ENCODE peak calls at places on chromosomes 11 and 22, in four cellular contexts. C is fibroblast of lung, J is keratinocyte, L is K562. O is an unnamed sample.

GRCh38 chr11:86671386-86672006 is 920 bp downstream of the ME3 start:
- DNase-seq in C (peak), L (no peak), J (no peak), O (no peak)

GRCh38 chr11:10607462-10607861 is 39.0 kb upstream of the LYVE1 start:
- DNase-seq in J (no peak), C (no peak), L (no peak), O (no peak)

GRCh38 chr11:103433380-103433779 is 324.2 kb downstream of the DYNC2H1 start:
- DNase-seq in L (no peak), J (no peak), C (peak), O (no peak)

GRCh38 chr11:12284321-12285050 is 92.9 kb upstream of the PARVA start:
- DNase-seq in C (peak), J (no peak), L (no peak), O (no peak)

GRCh38 chr22:20027966-20028854 is 7.3 kb downstream of the TANGO2 start:
- DNase-seq in C (peak), L (no peak), J (no peak), O (peak)

GRCh38 chr11:59559886-59560285 is 48.5 kb downstream of the OR4D9 start:
- DNase-seq in C (no peak), J (no peak), L (no peak), O (no peak)

GRCh38 chr11:15558513-15559181 is 443.9 kb downstream of the INSC start:
- DNase-seq in C (no peak), L (no peak), J (no peak), O (no peak)

GRCh38 chr11:128789497-128790080 is 77.5 kb downstream of the KCNJ1 start:
- DNase-seq in C (no peak), J (no peak), L (no peak), O (no peak)

GRCh38 chr11:44971185-44971584 is 20.5 kb upstream of the TP53I11 start:
- DNase-seq in L (peak), J (no peak), C (no peak), O (no peak)

GRCh38 chr11:132072044-132072879 is 701.8 kb downstream of the NTM start:
- DNase-seq in C (peak), L (no peak), J (peak), O (no peak)

GRCh38 chr22:48397531-48398180 is 1430.0 kb downstream of the BRD1 start:
- DNase-seq in L (no peak), J (no peak), C (no peak), O (no peak)

GRCh38 chr11:69638941-69639681 is 1.8 kb upstream of the CCND1 start:
- DNase-seq in L (peak), J (peak), C (peak), O (no peak)

GRCh38 chr11:85132839-85133238 is 494.3 kb downstream of the DLG2 start:
- DNase-seq in J (no peak), L (no peak), C (no peak), O (no peak)

GRCh38 chr11:24738972-24739371 is 242.1 kb downstream of the LUZP2 start:
- DNase-seq in J (no peak), C (no peak), L (no peak), O (peak)

GRCh38 chr11:124740277-124740882 is 638 bp downstream of the NRGN start:
- DNase-seq in J (no peak), C (no peak), L (no peak), O (no peak)

GRCh38 chr22:50220603-50221409 is 20.0 kb downstream of the SELENOO start:
- DNase-seq in L (no peak), J (no peak), C (no peak), O (no peak)

GRCh38 chr22:30279389-30279788 is 9.9 kb downstream of the CASTOR1 start:
- DNase-seq in C (no peak), L (no peak), J (no peak), O (no peak)

GRCh38 chr11:9527481-9528140 is 45.9 kb upstream of the WEE1 start:
- DNase-seq in C (peak), L (no peak), J (no peak), O (no peak)

GRCh38 chr11:57597461-57597892 is at the start of gene SERPING1:
- DNase-seq in C (peak), J (no peak), L (no peak), O (no peak)

GRCh38 chr11:20672575-20672974 is 3.2 kb downstream of the NELL1 start:
- DNase-seq in L (peak), J (no peak), C (no peak), O (no peak)

GRCh38 chr11:61912530-61912898 is 4.9 kb downstream of the RAB3IL1 start:
- DNase-seq in L (no peak), J (no peak), C (no peak), O (no peak)

GRCh38 chr11:33701302-33701701 is 676 bp upstream of the C11orf91 start:
- DNase-seq in C (peak), L (no peak), J (no peak), O (no peak)

GRCh38 chr22:31789803-31790202 is 36.0 kb downstream of the DEPDC5 start:
- DNase-seq in L (peak), J (no peak), C (no peak), O (no peak)

GRCh38 chr22:33919591-33920501 is at the start of gene LARGE1:
- DNase-seq in C (peak), L (peak), J (no peak), O (no peak)

GRCh38 chr22:27632451-27633295 is 168.9 kb downstream of the MN1 start:
- DNase-seq in L (peak), C (no peak), J (no peak), O (no peak)

GRCh38 chr11:134026655-134027343 is 42.1 kb upstream of the JAM3 start:
- DNase-seq in J (peak), C (no peak), L (no peak), O (no peak)

GRCh38 chr11:15839061-15839460 is 517.3 kb downstream of the SOX6 start:
- DNase-seq in C (no peak), J (no peak), L (no peak), O (no peak)

GRCh38 chr11:9653871-9654270 is 10.0 kb upstream of the SWAP70 start:
- DNase-seq in C (no peak), J (no peak), L (no peak), O (no peak)

GRCh38 chr22:29702931-29703594 is 16.7 kb upstream of the CABP7 start:
- DNase-seq in C (no peak), J (no peak), L (no peak), O (no peak)

GRCh38 chr11:118076754-118077281 is at the start of gene TMPRSS4:
- DNase-seq in L (no peak), J (peak), C (no peak), O (no peak)

GRCh38 chr11:63560506-63561179 is 2.5 kb downstream of the PLAAT2 start:
- DNase-seq in C (no peak), J (no peak), L (no peak), O (peak)

GRCh38 chr11:134261626-134262488 is 8.5 kb downstream of the ACAD8 start:
- DNase-seq in J (no peak), C (no peak), L (peak), O (peak)

GRCh38 chr11:72378704-72379383 is 55.5 kb downstream of the CLPB start:
- DNase-seq in L (no peak), C (peak), J (no peak), O (no peak)

GRCh38 chr11:83037877-83038276 is 33.8 kb downstream of the RAB30 start:
- DNase-seq in J (no peak), L (no peak), C (no peak), O (no peak)

GRCh38 chr11:62539238-62539925 is 7.2 kb downstream of the AHNAK start:
- DNase-seq in L (peak), J (no peak), C (peak), O (no peak)

GRCh38 chr11:8223513-8223899 is 40.2 kb downstream of the LMO1 start:
- DNase-seq in L (no peak), C (no peak), J (no peak), O (no peak)

GRCh38 chr11:45209904-45210699 is 63.7 kb downstream of the PRDM11 start:
- DNase-seq in C (peak), L (no peak), J (no peak), O (peak)

GRCh38 chr11:65851083-65851579 is 6.8 kb downstream of the CFL1 start:
- DNase-seq in C (no peak), L (peak), J (no peak), O (peak)

GRCh38 chr11:15170170-15170569 is 55.4 kb downstream of the INSC start:
- DNase-seq in J (no peak), L (no peak), C (no peak), O (no peak)

GRCh38 chr11:36306888-36307287 is 10.8 kb downstream of the PRR5L start:
- DNase-seq in C (peak), J (no peak), L (no peak), O (peak)

DNA sequence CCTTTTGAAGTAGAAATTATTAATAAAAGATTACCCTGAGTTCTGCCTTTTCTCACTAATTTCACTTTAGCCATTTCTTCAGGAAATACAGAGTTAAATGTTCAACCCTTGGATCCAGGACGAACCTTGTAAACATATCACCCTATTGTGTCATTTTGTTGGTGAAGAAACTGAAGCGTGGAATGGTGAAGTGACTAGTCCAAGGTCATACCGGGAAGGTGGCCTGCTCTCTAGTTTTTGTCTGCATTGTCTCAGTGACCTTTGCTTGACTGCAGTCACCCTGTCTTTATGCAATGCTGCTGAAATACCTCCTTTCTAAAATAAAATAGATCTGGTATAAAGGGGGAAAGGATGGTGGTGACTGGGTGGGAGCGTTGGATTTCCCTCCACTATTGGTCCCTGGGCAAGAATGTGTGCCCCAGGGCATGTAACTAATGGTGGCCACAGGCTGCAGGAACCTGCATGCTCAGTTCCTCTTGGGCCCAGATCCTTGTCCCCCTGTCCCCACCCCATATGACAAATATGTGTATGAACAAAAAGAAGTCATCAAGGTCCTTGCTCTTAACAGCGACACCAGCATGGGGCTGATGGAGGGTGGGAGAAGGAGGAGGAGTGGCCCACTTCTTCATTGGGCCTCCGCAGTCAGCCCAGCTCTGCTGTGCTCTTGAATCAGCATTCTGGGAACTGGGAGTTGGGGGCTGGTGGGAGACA is 977 bp upstream of the SORL1-AS1 start:
- DNase-seq in J (no peak), C (no peak), L (no peak), O (no peak)
- H3K9ac ChIP-seq in J (no peak), C (no peak), L (no peak), O (peak)

DNA sequence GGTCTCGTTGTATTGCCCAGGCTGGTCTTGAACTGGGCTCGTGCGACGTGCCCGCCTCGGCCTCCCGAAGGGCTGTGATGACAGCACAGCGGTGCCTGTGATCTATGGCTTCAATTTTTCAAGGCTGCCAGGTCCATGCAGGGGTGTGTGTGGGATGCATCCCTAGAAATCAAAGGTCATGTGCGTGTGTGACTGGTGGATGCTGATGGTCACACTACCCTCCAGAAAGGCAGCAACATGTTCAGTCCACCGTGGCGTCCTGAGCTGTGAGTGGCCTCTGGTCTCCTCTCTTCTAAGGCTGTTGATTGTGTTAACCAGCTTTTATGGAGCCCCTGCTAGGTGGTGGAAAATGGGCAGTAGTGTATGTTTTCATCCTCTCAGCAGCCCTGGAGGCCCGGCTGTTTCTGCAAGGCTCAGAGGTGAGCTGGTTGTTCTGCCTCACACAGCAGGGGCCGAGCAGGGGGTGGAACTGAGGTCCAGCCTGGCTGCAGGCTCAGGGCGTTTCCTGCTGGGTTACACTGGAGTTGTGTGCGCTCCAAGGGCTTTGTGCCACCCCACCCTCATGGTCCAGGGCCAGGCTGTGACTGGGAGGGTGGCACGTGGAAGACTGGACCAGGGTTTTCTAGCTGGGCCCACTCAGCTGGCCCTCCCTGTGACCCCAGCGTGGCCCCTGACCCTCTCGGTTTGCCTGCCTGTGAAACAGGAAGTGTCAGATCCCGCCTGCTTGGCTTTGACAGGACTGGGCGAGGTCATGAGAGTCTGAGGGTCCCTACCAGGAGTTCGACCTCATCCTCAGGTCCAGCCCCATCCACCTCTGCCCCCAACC is 7.7 kb downstream of the BIK start:
- DNase-seq in L (no peak), J (no peak), C (no peak), O (no peak)
- H3K9ac ChIP-seq in L (peak), J (no peak), C (no peak), O (no peak)

GRCh38 chr11:60840711-60841430 is 1.0 kb upstream of the CCDC86 start:
- DNase-seq in J (no peak), L (no peak), C (peak), O (no peak)
- H3K9ac ChIP-seq in J (peak), L (peak), C (no peak), O (peak)

DNA sequence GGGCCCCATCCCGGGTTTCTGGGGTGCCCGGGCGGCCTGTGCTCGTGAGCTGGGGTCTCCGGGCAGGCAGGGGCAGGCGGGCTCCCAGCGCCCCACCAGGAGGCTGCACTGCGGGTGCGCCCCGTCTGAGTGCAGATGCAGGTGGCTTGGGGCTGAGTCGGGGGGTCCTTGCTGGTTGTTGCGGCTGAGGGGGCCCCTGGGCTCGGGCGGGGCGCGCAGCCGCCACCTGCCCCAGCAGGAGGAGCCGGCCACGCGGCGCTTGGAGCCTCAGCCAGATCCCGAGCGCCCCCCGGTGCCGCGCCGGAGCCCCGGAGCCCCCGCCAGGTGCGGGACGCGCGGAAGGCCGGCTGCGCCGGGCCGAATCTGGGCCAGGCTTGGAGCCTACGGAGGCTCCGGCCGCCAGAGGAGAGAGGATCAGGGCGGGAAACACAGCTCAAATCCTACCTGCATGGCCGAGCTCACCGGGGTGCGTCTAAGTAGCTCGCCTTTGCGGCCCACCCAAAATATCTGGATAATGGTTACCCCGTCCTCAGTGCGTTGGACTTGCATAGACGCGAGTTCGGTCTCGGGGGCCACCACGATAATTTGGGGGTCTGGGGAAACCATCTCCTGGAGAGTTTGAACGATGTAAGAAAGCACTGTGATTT is 625 bp upstream of the IGF2 start:
- DNase-seq in J (no peak), L (no peak), C (no peak), O (no peak)
- H3K9ac ChIP-seq in J (no peak), L (no peak), C (no peak), O (no peak)

DNA sequence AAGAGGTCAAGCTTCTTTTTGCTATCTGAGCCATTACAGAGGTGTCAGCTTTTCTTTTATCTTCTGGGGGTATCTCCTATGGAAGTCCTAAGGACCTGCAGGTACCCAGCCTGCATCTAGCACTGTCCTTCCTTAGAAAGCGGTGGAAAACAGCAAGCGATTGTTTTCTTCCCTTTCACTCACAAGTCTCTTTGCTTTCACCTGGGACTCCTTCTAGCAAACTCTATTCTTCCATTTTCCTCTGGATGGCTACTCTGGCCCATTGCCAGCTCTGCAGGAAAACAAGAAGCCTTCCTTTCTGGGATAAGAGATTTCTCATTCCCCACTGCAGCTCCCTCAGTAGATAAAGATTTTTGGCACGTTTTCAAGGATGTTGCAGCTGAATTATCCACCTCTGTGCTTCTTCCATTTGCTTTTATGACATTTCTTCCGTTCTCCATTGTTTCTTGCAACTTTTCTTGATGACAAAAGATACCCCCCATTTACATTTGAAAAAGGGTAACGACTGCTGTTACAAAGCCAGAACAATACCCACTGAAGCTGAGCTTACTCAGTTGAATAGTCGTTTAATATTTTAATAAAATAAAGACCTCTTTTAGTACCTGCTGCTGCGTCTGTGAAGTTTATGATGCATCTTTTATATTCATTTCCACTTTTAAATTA is 40.2 kb upstream of the BDNF start:
- DNase-seq in J (no peak), C (no peak), L (no peak), O (no peak)
- H3K9ac ChIP-seq in J (no peak), C (no peak), L (no peak), O (no peak)

GRCh38 chr11:2459796-2460531 is 15.2 kb downstream of the KCNQ1 start:
- DNase-seq in J (no peak), C (no peak), L (no peak), O (no peak)
- H3K9ac ChIP-seq in J (no peak), C (no peak), L (no peak), O (no peak)

DNA sequence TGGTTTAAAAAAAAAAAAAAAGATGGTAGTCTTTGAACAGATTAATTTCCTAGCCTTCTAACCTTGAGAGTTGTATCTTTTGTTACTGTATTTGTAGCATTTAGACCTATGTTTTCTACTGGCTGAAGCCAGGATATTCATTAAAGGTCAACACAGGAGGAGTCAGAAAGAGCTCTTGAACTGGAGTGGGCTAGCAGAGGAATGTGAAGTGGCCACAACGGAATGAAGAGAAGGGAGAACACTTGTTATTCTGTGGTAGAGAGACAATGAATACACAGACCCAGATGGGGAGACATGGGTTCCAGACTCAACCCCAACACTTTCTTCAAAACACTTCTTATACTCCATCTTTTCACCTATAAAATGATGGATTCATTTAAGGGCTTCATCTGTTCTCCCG is 88.1 kb downstream of the RELT start:
- DNase-seq in J (no peak), L (no peak), C (no peak), O (no peak)
- H3K9ac ChIP-seq in J (no peak), L (no peak), C (no peak), O (no peak)

DNA sequence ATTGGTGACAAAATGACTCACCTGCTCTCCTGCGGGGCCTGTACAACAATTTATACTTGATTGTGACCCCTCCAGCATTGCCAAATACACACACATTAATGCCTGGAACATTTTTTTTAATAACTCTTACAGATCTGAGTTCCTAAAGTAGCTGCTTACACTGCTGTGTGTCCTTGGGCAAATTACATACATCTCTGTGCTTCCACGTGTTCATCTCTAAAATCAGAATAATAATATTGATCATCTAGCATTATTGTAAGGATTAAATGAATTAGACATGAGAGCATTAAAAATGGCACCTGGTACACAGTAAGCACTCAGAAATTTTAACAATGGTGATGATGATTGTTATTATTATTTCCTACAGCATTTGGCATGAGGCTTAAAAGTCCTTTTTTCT is 21.5 kb upstream of the WT1 start:
- DNase-seq in L (no peak), C (no peak), J (no peak), O (no peak)
- H3K9ac ChIP-seq in L (no peak), C (no peak), J (no peak), O (no peak)